ENCODE peak calls at places on chromosomes 5 and 9, in eight cellular contexts. O is small intestine; M is A673; U is BJ; C is CD4-positive, alpha-beta T cell; T is uterus; F is AG04449; N is left colon. Q is an unnamed sample.

GRCh38 chr9:7354704-7355103 is 444.9 kb downstream of the DMAC1 start:
- DNase-seq in O (no peak), M (no peak), U (no peak), C (no peak), T (no peak), F (no peak), N (no peak), Q (no peak)

GRCh38 chr5:1542011-1542410 is 18.3 kb upstream of the LPCAT1 start:
- DNase-seq in O (no peak), M (no peak), U (no peak), C (no peak), T (peak), F (no peak), N (no peak), Q (no peak)

GRCh38 chr9:132488611-132489010 is 78.6 kb downstream of the CFAP77 start:
- DNase-seq in O (no peak), M (peak), U (no peak), C (no peak), T (no peak), F (no peak), N (no peak), Q (no peak)

GRCh38 chr9:82805027-82805426 is 257.9 kb downstream of the RASEF start:
- DNase-seq in O (no peak), M (no peak), U (no peak), C (no peak), T (no peak), F (no peak), N (no peak), Q (no peak)

GRCh38 chr9:86413966-86414880 is 60.0 kb upstream of the TUT7 start:
- DNase-seq in O (peak), M (peak), U (no peak), C (no peak), T (no peak), F (no peak), N (no peak), Q (no peak)

GRCh38 chr5:162886717-162887116 is 550.7 kb upstream of the CCNG1 start:
- DNase-seq in O (no peak), M (no peak), U (no peak), C (no peak), T (no peak), F (no peak), N (no peak), Q (no peak)

GRCh38 chr5:154523704-154524103 is 45.7 kb upstream of the HAND1 start:
- DNase-seq in O (no peak), M (no peak), U (no peak), C (no peak), T (no peak), F (no peak), N (no peak), Q (no peak)

GRCh38 chr5:142290574-142291299 is 34.1 kb downstream of the SPRY4 start:
- DNase-seq in O (no peak), M (peak), U (no peak), C (no peak), T (no peak), F (no peak), N (no peak), Q (no peak)

GRCh38 chr5:40652441-40653220 is 27.1 kb upstream of the PTGER4 start:
- DNase-seq in O (peak), M (no peak), U (no peak), C (no peak), T (no peak), F (no peak), N (peak), Q (no peak)

GRCh38 chr5:157217289-157218024 is 36.8 kb downstream of the ITK start:
- DNase-seq in O (no peak), M (peak), U (no peak), C (no peak), T (no peak), F (no peak), N (no peak), Q (no peak)

GRCh38 chr5:115419794-115420585 is 123.5 kb upstream of the CCDC112 start:
- DNase-seq in O (peak), M (peak), U (peak), C (no peak), T (no peak), F (no peak), N (no peak), Q (no peak)

GRCh38 chr5:151222769-151223446 is 984 bp downstream of the CCDC69 start:
- DNase-seq in O (no peak), M (no peak), U (no peak), C (peak), T (peak), F (no peak), N (peak), Q (no peak)

GRCh38 chr9:86434039-86434726 is 80.0 kb upstream of the TUT7 start:
- DNase-seq in O (peak), M (peak), U (no peak), C (no peak), T (peak), F (no peak), N (no peak), Q (no peak)

GRCh38 chr5:173890195-173890951 is 2.2 kb downstream of the CPEB4 start:
- DNase-seq in O (peak), M (no peak), U (no peak), C (no peak), T (no peak), F (no peak), N (no peak), Q (no peak)

GRCh38 chr9:89501311-89501898 is 3.5 kb upstream of the SEMA4D start:
- DNase-seq in O (no peak), M (no peak), U (no peak), C (no peak), T (no peak), F (no peak), N (no peak), Q (no peak)

GRCh38 chr5:1002836-1003235 is 5.8 kb upstream of the NKD2 start:
- DNase-seq in O (no peak), M (no peak), U (no peak), C (peak), T (no peak), F (no peak), N (peak), Q (peak)

GRCh38 chr9:14151451-14151850 is 162.5 kb downstream of the NFIB start:
- DNase-seq in O (no peak), M (no peak), U (no peak), C (no peak), T (no peak), F (no peak), N (no peak), Q (no peak)

GRCh38 chr9:18463991-18464390 is 10.0 kb upstream of the ADAMTSL1 start:
- DNase-seq in O (no peak), M (no peak), U (no peak), C (no peak), T (no peak), F (no peak), N (no peak), Q (no peak)

GRCh38 chr5:16013334-16014065 is 166.1 kb downstream of the MARCHF11 start:
- DNase-seq in O (no peak), M (no peak), U (no peak), C (no peak), T (no peak), F (no peak), N (no peak), Q (no peak)

Q was measured in stomach.